ENCODE peak calls at places on chromosomes 16 and 17, in nine cellular contexts. One of them, this sample, is unnamed.

GRCh38 chr16:1054660-1055556 is 17.6 kb upstream of the SSTR5 start:
- DNase-seq in ascending aorta: no peak
- DNase-seq in fibroblast of mammary gland: peak; percentile 42
- DNase-seq in heart left ventricle: no peak
- DNase-seq in adrenal gland: peak; percentile 67
- DNase-seq in mucosa of descending colon: peak; percentile 74
- DNase-seq in spleen: no peak
- DNase-seq in neural crest cell: peak; percentile 82
- DNase-seq in AG04450: peak; percentile 18
- DNase-seq in this sample: no peak

GRCh38 chr17:79001190-79002020 is 8.2 kb downstream of the CANT1 start:
- DNase-seq in heart left ventricle: no peak
- DNase-seq in mucosa of descending colon: peak; percentile 54
- DNase-seq in AG04450: no peak
- DNase-seq in fibroblast of mammary gland: no peak
- DNase-seq in ascending aorta: no peak
- DNase-seq in spleen: no peak
- DNase-seq in adrenal gland: peak; percentile 5
- DNase-seq in neural crest cell: no peak
- DNase-seq in this sample: no peak

GRCh38 chr17:34987232-34987631 is 6.9 kb downstream of the LIG3 start:
- DNase-seq in fibroblast of mammary gland: no peak
- DNase-seq in neural crest cell: no peak
- DNase-seq in adrenal gland: no peak
- DNase-seq in ascending aorta: no peak
- DNase-seq in mucosa of descending colon: no peak
- DNase-seq in heart left ventricle: no peak
- DNase-seq in AG04450: no peak
- DNase-seq in spleen: no peak
- DNase-seq in this sample: no peak

GRCh38 chr17:16933317-16934132 is 38.4 kb downstream of the TNFRSF13B start:
- DNase-seq in AG04450: no peak
- DNase-seq in adrenal gland: peak; percentile 42
- DNase-seq in fibroblast of mammary gland: no peak
- DNase-seq in mucosa of descending colon: no peak
- DNase-seq in neural crest cell: no peak
- DNase-seq in spleen: peak; percentile 52
- DNase-seq in ascending aorta: no peak
- DNase-seq in heart left ventricle: no peak
- DNase-seq in this sample: no peak

GRCh38 chr16:2803545-2804195 is 5.4 kb downstream of the PRSS41 start:
- DNase-seq in adrenal gland: no peak
- DNase-seq in mucosa of descending colon: peak; percentile 5
- DNase-seq in heart left ventricle: no peak
- DNase-seq in AG04450: no peak
- DNase-seq in neural crest cell: no peak
- DNase-seq in ascending aorta: no peak
- DNase-seq in fibroblast of mammary gland: no peak
- DNase-seq in spleen: no peak
- DNase-seq in this sample: no peak

GRCh38 chr17:74850914-74851313 is 8.8 kb downstream of the GRIN2C start:
- DNase-seq in neural crest cell: no peak
- DNase-seq in heart left ventricle: no peak
- DNase-seq in AG04450: no peak
- DNase-seq in adrenal gland: no peak
- DNase-seq in spleen: no peak
- DNase-seq in ascending aorta: no peak
- DNase-seq in fibroblast of mammary gland: no peak
- DNase-seq in mucosa of descending colon: no peak
- DNase-seq in this sample: no peak

GRCh38 chr16:85781685-85782370 is 17.5 kb downstream of the EMC8 start:
- DNase-seq in AG04450: no peak
- DNase-seq in spleen: no peak
- DNase-seq in fibroblast of mammary gland: peak; percentile 34
- DNase-seq in mucosa of descending colon: peak; percentile 62
- DNase-seq in heart left ventricle: no peak
- DNase-seq in adrenal gland: peak; percentile 51
- DNase-seq in neural crest cell: no peak
- DNase-seq in ascending aorta: no peak
- DNase-seq in this sample: no peak

GRCh38 chr16:75029854-75030253 is 31.0 kb downstream of the ZNRF1 start:
- DNase-seq in mucosa of descending colon: no peak
- DNase-seq in neural crest cell: no peak
- DNase-seq in spleen: no peak
- DNase-seq in ascending aorta: no peak
- DNase-seq in adrenal gland: no peak
- DNase-seq in heart left ventricle: no peak
- DNase-seq in AG04450: peak; percentile 20
- DNase-seq in fibroblast of mammary gland: peak; percentile 42
- DNase-seq in this sample: no peak

GRCh38 chr16:86632944-86633343 is 54.6 kb downstream of the FOXL1 start:
- DNase-seq in adrenal gland: no peak
- DNase-seq in neural crest cell: no peak
- DNase-seq in fibroblast of mammary gland: no peak
- DNase-seq in mucosa of descending colon: no peak
- DNase-seq in ascending aorta: no peak
- DNase-seq in AG04450: no peak
- DNase-seq in spleen: no peak
- DNase-seq in heart left ventricle: no peak
- DNase-seq in this sample: no peak

GRCh38 chr17:78575340-78575739 is 1.9 kb downstream of the DNAH17 start:
- DNase-seq in neural crest cell: no peak
- DNase-seq in ascending aorta: no peak
- DNase-seq in fibroblast of mammary gland: no peak
- DNase-seq in mucosa of descending colon: no peak
- DNase-seq in adrenal gland: no peak
- DNase-seq in spleen: no peak
- DNase-seq in heart left ventricle: peak; percentile 5
- DNase-seq in AG04450: no peak
- DNase-seq in this sample: no peak

GRCh38 chr16:79363484-79363883 is 237.1 kb downstream of the MAF start:
- DNase-seq in AG04450: no peak
- DNase-seq in heart left ventricle: no peak
- DNase-seq in adrenal gland: no peak
- DNase-seq in fibroblast of mammary gland: no peak
- DNase-seq in mucosa of descending colon: no peak
- DNase-seq in neural crest cell: no peak
- DNase-seq in spleen: no peak
- DNase-seq in ascending aorta: no peak
- DNase-seq in this sample: no peak

GRCh38 chr17:29115906-29116651 is 64.1 kb downstream of the MYO18A start:
- DNase-seq in adrenal gland: no peak
- DNase-seq in fibroblast of mammary gland: peak; percentile 61
- DNase-seq in mucosa of descending colon: no peak
- DNase-seq in neural crest cell: peak; percentile 29
- DNase-seq in AG04450: no peak
- DNase-seq in spleen: no peak
- DNase-seq in heart left ventricle: no peak
- DNase-seq in ascending aorta: no peak
- DNase-seq in this sample: no peak

GRCh38 chr17:77610980-77611641 is 347.4 kb upstream of the TNRC6C start:
- DNase-seq in neural crest cell: no peak
- DNase-seq in heart left ventricle: no peak
- DNase-seq in ascending aorta: no peak
- DNase-seq in adrenal gland: no peak
- DNase-seq in AG04450: no peak
- DNase-seq in mucosa of descending colon: no peak
- DNase-seq in fibroblast of mammary gland: peak; percentile 43
- DNase-seq in spleen: peak; percentile 41
- DNase-seq in this sample: no peak

GRCh38 chr16:49929606-49930005 is 73.7 kb upstream of the ZNF423 start:
- DNase-seq in adrenal gland: no peak
- DNase-seq in ascending aorta: no peak
- DNase-seq in heart left ventricle: no peak
- DNase-seq in mucosa of descending colon: no peak
- DNase-seq in AG04450: no peak
- DNase-seq in fibroblast of mammary gland: no peak
- DNase-seq in spleen: peak; percentile 34
- DNase-seq in neural crest cell: no peak
- DNase-seq in this sample: no peak

GRCh38 chr16:49932943-49933342 is 77.0 kb upstream of the ZNF423 start:
- DNase-seq in adrenal gland: no peak
- DNase-seq in spleen: peak; percentile 2
- DNase-seq in fibroblast of mammary gland: peak; percentile 30
- DNase-seq in heart left ventricle: no peak
- DNase-seq in neural crest cell: no peak
- DNase-seq in AG04450: no peak
- DNase-seq in mucosa of descending colon: no peak
- DNase-seq in ascending aorta: no peak
- DNase-seq in this sample: no peak

GRCh38 chr16:49930841-49931240 is 74.9 kb upstream of the ZNF423 start:
- DNase-seq in AG04450: no peak
- DNase-seq in adrenal gland: no peak
- DNase-seq in fibroblast of mammary gland: no peak
- DNase-seq in neural crest cell: no peak
- DNase-seq in mucosa of descending colon: no peak
- DNase-seq in ascending aorta: no peak
- DNase-seq in heart left ventricle: no peak
- DNase-seq in spleen: peak; percentile 58
- DNase-seq in this sample: no peak

GRCh38 chr16:49932449-49932848 is 76.5 kb upstream of the ZNF423 start:
- DNase-seq in spleen: no peak
- DNase-seq in neural crest cell: no peak
- DNase-seq in AG04450: no peak
- DNase-seq in adrenal gland: no peak
- DNase-seq in mucosa of descending colon: no peak
- DNase-seq in ascending aorta: no peak
- DNase-seq in heart left ventricle: no peak
- DNase-seq in fibroblast of mammary gland: no peak
- DNase-seq in this sample: no peak

DNA sequence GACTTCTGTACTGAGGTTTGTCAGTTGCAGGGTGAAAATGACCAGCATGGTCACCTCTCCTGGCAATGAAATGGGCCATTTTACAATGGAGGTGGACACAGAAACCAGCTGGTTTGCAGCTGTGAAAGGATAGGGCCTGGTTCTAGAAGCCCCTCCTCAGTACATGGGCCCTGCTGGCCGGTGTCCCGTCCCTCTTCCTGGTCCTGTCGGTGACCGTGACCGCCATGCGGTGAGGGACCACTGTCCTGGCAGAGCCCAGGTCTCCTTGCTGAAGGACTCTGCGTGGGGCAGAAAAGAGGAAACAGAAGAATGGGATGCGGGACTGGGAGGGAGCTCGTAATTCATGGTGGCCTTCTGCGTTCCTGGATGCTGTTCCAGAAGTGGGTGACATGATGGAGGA is 76.0 kb upstream of the ZNF423 start:
- DNase-seq in mucosa of descending colon: no peak
- DNase-seq in heart left ventricle: no peak
- DNase-seq in adrenal gland: no peak
- DNase-seq in spleen: peak; percentile 65
- DNase-seq in fibroblast of mammary gland: no peak
- DNase-seq in AG04450: no peak
- DNase-seq in ascending aorta: no peak
- DNase-seq in neural crest cell: no peak
- DNase-seq in this sample: no peak
- TF ChIP-seq CTCF in mucosa of descending colon: no peak
- TF ChIP-seq CTCF in heart left ventricle: no peak
- TF ChIP-seq CTCF in adrenal gland: no peak
- TF ChIP-seq CTCF in spleen: no peak
- TF ChIP-seq CTCF in fibroblast of mammary gland: no peak
- TF ChIP-seq CTCF in AG04450: no peak
- TF ChIP-seq CTCF in ascending aorta: no peak
- TF ChIP-seq CTCF in neural crest cell: no peak
- TF ChIP-seq CTCF in this sample: no peak

DNA sequence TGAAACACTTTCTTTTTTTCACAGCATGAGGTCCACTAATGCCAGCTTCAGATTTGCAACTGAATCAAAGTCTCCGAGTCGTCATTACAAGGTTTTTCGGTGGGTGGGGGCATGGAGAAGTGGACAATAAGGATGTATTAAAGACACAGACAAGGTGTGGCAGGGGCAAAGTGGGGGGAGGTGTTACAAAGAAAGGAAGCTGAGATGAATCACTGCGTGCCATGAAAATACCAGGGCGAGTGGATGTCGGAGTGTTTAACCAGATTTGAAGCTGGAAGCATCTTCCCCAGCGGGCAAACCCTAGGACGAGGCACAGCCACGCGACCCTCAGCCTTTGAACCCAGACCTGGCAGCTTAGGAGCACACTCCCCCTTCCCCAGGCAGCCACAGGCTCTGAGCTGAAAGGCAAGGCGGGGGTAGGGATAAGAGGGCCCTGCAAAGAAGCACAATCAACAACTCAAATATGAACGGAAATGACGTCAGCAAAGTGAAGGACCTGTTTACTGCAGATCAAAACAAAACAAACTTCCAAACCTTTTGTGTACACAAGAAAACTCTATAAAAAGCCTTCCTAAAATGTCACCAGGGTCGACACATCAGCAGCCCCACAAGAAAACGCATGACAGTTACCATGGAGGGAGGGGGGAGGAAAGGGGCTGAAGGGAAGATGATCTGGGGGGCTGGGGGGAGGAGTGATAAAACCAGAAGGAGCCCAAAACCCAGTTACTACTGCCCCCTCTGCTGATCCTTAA is 5.6 kb upstream of the ZFHX3 start:
- DNase-seq in adrenal gland: peak; percentile 56
- DNase-seq in ascending aorta: no peak
- DNase-seq in spleen: no peak
- DNase-seq in fibroblast of mammary gland: no peak
- DNase-seq in heart left ventricle: no peak
- DNase-seq in neural crest cell: no peak
- DNase-seq in AG04450: no peak
- DNase-seq in mucosa of descending colon: no peak
- DNase-seq in this sample: no peak
- TF ChIP-seq CTCF in adrenal gland: no peak
- TF ChIP-seq CTCF in ascending aorta: no peak
- TF ChIP-seq CTCF in spleen: no peak
- TF ChIP-seq CTCF in fibroblast of mammary gland: no peak
- TF ChIP-seq CTCF in heart left ventricle: no peak
- TF ChIP-seq CTCF in neural crest cell: no peak
- TF ChIP-seq CTCF in AG04450: no peak
- TF ChIP-seq CTCF in mucosa of descending colon: no peak
- TF ChIP-seq CTCF in this sample: no peak

DNA sequence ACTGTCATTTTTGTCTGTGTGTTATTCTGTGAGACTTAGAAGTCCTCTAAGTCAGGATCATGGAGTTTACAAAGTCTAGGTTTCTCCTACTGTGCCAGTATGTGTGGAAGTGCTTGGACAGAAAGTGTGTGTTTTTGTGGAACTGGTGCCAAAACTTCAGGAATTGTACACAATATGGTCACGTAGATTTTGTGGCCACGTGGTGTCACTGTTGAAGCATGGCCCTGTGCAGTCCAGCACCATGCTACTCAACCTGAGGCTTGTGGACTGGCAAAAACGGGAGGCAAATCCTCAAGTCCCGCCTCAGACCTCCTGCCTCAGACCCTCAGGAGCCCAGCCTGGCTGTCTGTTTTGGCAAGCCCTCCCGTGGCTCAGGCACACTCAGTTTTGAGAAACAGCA is 16.7 kb upstream of the ALKBH5 start:
- DNase-seq in AG04450: no peak
- DNase-seq in neural crest cell: no peak
- DNase-seq in ascending aorta: no peak
- DNase-seq in heart left ventricle: no peak
- DNase-seq in spleen: no peak
- DNase-seq in adrenal gland: no peak
- DNase-seq in fibroblast of mammary gland: peak; percentile 39
- DNase-seq in mucosa of descending colon: no peak
- DNase-seq in this sample: no peak
- TF ChIP-seq CTCF in AG04450: no peak
- TF ChIP-seq CTCF in neural crest cell: peak; percentile 22
- TF ChIP-seq CTCF in ascending aorta: no peak
- TF ChIP-seq CTCF in heart left ventricle: no peak
- TF ChIP-seq CTCF in spleen: no peak
- TF ChIP-seq CTCF in adrenal gland: no peak
- TF ChIP-seq CTCF in fibroblast of mammary gland: peak; percentile 8
- TF ChIP-seq CTCF in mucosa of descending colon: no peak
- TF ChIP-seq CTCF in this sample: no peak

GRCh38 chr17:60577147-60577925 is 22.7 kb upstream of the PPM1D start:
- DNase-seq in adrenal gland: peak; percentile 56
- DNase-seq in mucosa of descending colon: no peak
- DNase-seq in ascending aorta: no peak
- DNase-seq in heart left ventricle: no peak
- DNase-seq in spleen: no peak
- DNase-seq in AG04450: no peak
- DNase-seq in fibroblast of mammary gland: peak; percentile 65
- DNase-seq in neural crest cell: no peak
- DNase-seq in this sample: no peak
- TF ChIP-seq CTCF in adrenal gland: no peak
- TF ChIP-seq CTCF in mucosa of descending colon: no peak
- TF ChIP-seq CTCF in ascending aorta: no peak
- TF ChIP-seq CTCF in heart left ventricle: peak; percentile 38
- TF ChIP-seq CTCF in spleen: no peak
- TF ChIP-seq CTCF in AG04450: peak; percentile 13
- TF ChIP-seq CTCF in fibroblast of mammary gland: no peak
- TF ChIP-seq CTCF in neural crest cell: no peak
- TF ChIP-seq CTCF in this sample: no peak

This sample was measured in mesothelial cell of epicardium.